ENCODE peak calls at places on chromosomes 12 and 14, in ten cellular contexts. D, G, L, H, N, B, Y, P, T and I are unnamed samples.

GRCh38 chr14:71021347-71022014 is 114.2 kb downstream of the PCNX1 start:
- DNase-seq in H (peak; percentile 71), L (peak; percentile 57), D (no peak), G (no peak), B (peak; percentile 90), N (no peak), P (peak; percentile 88), Y (no peak), T (no peak), I (no peak)

GRCh38 chr14:70186826-70187483 is 1.8 kb downstream of the SLC8A3 start:
- DNase-seq in B (no peak), Y (no peak), P (no peak), T (peak; percentile 41), G (no peak), L (no peak), N (no peak), D (peak; percentile 58), H (peak; percentile 32), I (peak; percentile 75)

GRCh38 chr12:78407722-78408121 is 456.9 kb upstream of the SYT1 start:
- DNase-seq in Y (no peak), N (no peak), D (no peak), B (no peak), G (no peak), T (no peak), L (no peak), H (no peak), P (peak; percentile 15), I (no peak)

GRCh38 chr14:85315891-85316290 is 214.1 kb upstream of the FLRT2 start:
- DNase-seq in D (no peak), B (no peak), G (no peak), Y (no peak), P (no peak), T (no peak), H (no peak), L (no peak), N (no peak), I (no peak)

GRCh38 chr12:45713108-45713507 is 16.4 kb upstream of the ARID2 start:
- DNase-seq in P (peak; percentile 63), H (peak; percentile 29), G (peak; percentile 62), B (no peak), Y (no peak), D (no peak), T (no peak), N (no peak), L (peak; percentile 15), I (no peak)

GRCh38 chr14:54481695-54482094 is 7.1 kb downstream of the GMFB start:
- DNase-seq in D (no peak), G (peak; percentile 77), H (no peak), N (no peak), P (no peak), Y (no peak), L (no peak), B (no peak), T (no peak), I (no peak)

GRCh38 chr14:57189070-57189469 is 79.6 kb downstream of the EXOC5 start:
- DNase-seq in G (peak; percentile 25), D (no peak), B (peak; percentile 7), Y (no peak), N (no peak), L (peak; percentile 26), T (no peak), P (peak; percentile 46), H (no peak), I (no peak)

GRCh38 chr12:93135286-93136239 is 206.5 kb upstream of the EEA1 start:
- DNase-seq in P (peak; percentile 57), Y (no peak), D (no peak), G (peak; percentile 58), N (no peak), H (peak; percentile 52), T (no peak), L (no peak), B (peak; percentile 22), I (no peak)

GRCh38 chr12:126879820-126880219 is 1387.2 kb upstream of the TMEM132C start:
- DNase-seq in N (no peak), L (no peak), D (no peak), G (no peak), T (no peak), Y (no peak), H (no peak), P (no peak), B (no peak), I (no peak)

GRCh38 chr12:126873701-126874100 is 1393.3 kb upstream of the TMEM132C start:
- DNase-seq in G (no peak), P (no peak), B (no peak), T (no peak), H (no peak), L (no peak), Y (no peak), D (no peak), N (no peak), I (no peak)

GRCh38 chr12:126869644-126870043 is 1397.3 kb upstream of the TMEM132C start:
- DNase-seq in D (no peak), T (no peak), Y (no peak), G (no peak), N (no peak), P (no peak), H (no peak), L (no peak), B (no peak), I (no peak)

DNA sequence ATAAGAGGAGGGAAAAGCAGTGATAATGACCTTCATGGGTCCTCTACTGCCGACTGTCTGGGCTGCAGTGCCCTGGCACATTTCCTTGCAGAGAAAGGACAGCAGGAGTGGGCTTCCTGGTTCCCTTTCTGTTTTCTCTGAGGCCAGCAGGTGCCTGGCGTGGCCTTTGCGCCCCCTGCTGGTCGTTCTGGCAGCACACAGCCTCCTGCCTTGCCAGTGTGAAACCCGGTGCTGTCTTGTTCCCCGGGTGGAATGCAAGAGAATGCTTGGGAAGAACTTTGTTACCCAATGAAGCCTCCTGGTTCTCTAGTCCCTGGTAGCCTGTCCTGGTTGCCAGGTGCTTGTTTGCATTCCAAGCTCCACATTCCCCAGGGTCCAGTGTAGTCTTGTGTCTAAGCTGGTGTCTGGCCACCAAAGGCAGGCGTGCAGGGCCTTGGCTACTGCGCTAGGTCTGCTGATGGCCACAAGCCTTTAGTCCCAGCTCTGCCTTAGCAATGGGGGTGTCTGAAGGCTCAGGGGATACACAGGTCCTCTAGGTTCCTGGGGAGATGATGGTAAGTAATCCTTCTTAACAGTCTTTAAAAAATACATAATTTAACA is 1392.4 kb upstream of the TMEM132C start:
- DNase-seq in B (peak; percentile 30), D (peak; percentile 34), P (peak; percentile 24), T (peak; percentile 51), Y (peak; percentile 42), H (no peak), N (peak; percentile 22), G (no peak), L (peak; percentile 73), I (peak; percentile 82)
- TF ChIP-seq CTCF in B (peak; percentile 92), D (peak; percentile 32), P (peak; percentile 61), T (peak; percentile 71), Y (peak; percentile 79), H (peak; percentile 63), N (peak; percentile 68), G (peak; percentile 60), L (peak; percentile 90), I (peak; percentile 87)

DNA sequence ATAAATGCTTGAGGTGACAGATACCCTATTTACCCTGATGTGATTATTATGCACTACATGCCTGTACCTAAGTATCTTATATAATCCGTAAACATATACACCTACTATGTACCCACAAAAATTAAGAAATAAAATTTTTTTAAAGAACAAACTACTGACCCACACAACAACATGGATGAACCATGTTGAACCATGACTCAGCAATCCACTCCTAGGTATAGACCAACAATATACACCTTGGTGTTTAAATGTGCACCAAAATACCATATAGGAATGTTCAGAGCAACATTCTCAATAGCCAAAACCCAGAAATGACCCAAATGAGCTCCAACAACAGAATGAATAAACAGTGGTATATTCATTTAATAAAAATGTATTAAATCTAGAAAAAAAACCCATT is 245.1 kb downstream of the GXYLT1 start:
- DNase-seq in H (no peak), P (no peak), G (no peak), T (no peak), D (no peak), B (no peak), L (no peak), Y (no peak), N (no peak), I (no peak)
- TF ChIP-seq CTCF in H (no peak), P (no peak), G (no peak), T (no peak), D (no peak), B (no peak), L (no peak), Y (no peak), N (no peak), I (no peak)

DNA sequence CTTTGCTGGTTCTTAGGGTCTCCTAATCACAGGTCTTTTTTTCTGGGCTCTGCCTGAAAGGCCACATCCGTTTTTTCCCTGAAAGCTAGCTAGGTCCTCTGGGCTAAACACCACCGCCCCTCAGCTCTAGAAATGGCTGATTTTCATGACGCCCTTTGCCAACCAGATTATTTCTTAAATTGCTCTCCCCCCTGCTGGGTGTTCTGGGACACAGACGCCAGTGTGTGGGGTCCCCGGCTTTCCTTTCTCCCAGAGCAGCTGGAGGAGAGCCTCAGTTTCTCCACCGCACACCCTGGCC is 45.3 kb upstream of the ATP23 start:
- DNase-seq in P (no peak), B (peak; percentile 7), T (no peak), L (peak; percentile 55), Y (no peak), H (no peak), G (no peak), D (no peak), N (no peak), I (no peak)
- TF ChIP-seq CTCF in P (no peak), B (peak; percentile 26), T (peak; percentile 20), L (no peak), Y (no peak), H (peak; percentile 4), G (no peak), D (no peak), N (peak; percentile 27), I (no peak)

GRCh38 chr12:90991952-90992465 is 12.8 kb downstream of the EPYC start:
- DNase-seq in L (no peak), N (no peak), B (no peak), Y (no peak), P (no peak), D (no peak), G (no peak), T (no peak), H (no peak), I (no peak)

GRCh38 chr12:90987101-90987500 is 17.7 kb downstream of the EPYC start:
- DNase-seq in P (no peak), D (no peak), T (no peak), B (no peak), L (peak; percentile 41), H (no peak), G (no peak), N (no peak), Y (no peak), I (no peak)

GRCh38 chr12:90984114-90984513 is 20.7 kb downstream of the EPYC start:
- DNase-seq in D (no peak), L (no peak), G (no peak), T (no peak), N (no peak), P (no peak), B (no peak), Y (no peak), H (no peak), I (no peak)

GRCh38 chr12:90989617-90990232 is 15.0 kb downstream of the EPYC start:
- DNase-seq in Y (no peak), P (no peak), T (no peak), L (peak; percentile 47), G (no peak), D (no peak), H (no peak), N (no peak), B (no peak), I (no peak)

DNA sequence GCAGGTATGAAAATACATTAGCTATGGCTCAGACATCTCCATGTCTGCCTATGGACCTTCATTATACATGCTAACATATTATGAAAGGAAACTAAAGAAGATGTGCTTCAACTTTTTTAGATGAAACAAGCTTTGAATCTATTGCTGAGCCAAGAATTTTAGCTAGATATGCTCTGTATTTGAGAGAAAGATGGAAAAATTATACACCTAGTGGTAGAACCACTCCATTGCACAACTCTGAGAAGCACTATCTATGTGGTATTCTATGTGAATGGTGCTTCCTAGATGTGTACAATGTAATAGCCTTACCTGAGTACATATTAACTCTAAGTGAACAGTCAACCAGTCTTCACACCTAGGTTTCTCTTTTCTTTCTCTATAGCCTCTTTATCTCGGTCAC is 17.3 kb downstream of the EPYC start:
- DNase-seq in L (no peak), T (no peak), G (no peak), D (no peak), N (no peak), B (no peak), P (no peak), H (no peak), Y (no peak), I (no peak)
- TF ChIP-seq CTCF in L (peak; percentile 20), T (peak; percentile 25), G (no peak), D (no peak), N (no peak), B (peak; percentile 64), P (peak; percentile 18), H (no peak), Y (no peak), I (no peak)